ENCODE peak calls at places on chromosome 1, in six cellular contexts. C is activated CD8-positive, alpha-beta memory T cell treated with anti-CD3 and anti-CD28 coated beads for 4 hours; R is PC-3; Z is endothelial cell; I is kidney glomerular epithelial cell; Y is HT1080. W is an unnamed sample.

GRCh38 chr1:40495315-40495903 is 13.2 kb upstream of the EXO5 start:
- DNase-seq in C (no peak), Y (no peak), I (no peak), R (no peak), Z (no peak), W (no peak)

GRCh38 chr1:1841575-1841991 is 49.3 kb downstream of the GNB1 start:
- DNase-seq in I (no peak), C (no peak), Z (no peak), R (no peak), Y (no peak), W (no peak)

GRCh38 chr1:63463248-63463647 is 59.8 kb downstream of the ITGB3BP start:
- DNase-seq in R (peak), C (no peak), Y (peak), Z (no peak), I (no peak), W (no peak)

GRCh38 chr1:60068393-60069045 is 5.1 kb downstream of the C1orf87 start:
- DNase-seq in Y (no peak), I (no peak), R (no peak), Z (no peak), C (no peak), W (no peak)

GRCh38 chr1:222754386-222755139 is 17.6 kb downstream of the FAM177B start:
- DNase-seq in Y (peak), Z (no peak), R (peak), I (peak), C (no peak), W (no peak)

GRCh38 chr1:37120279-37120678 is 86.0 kb upstream of the GRIK3 start:
- DNase-seq in Y (no peak), R (no peak), C (no peak), I (no peak), Z (no peak), W (no peak)

GRCh38 chr1:17140279-17140678 is 21.0 kb upstream of the PADI2 start:
- DNase-seq in Y (no peak), Z (no peak), I (no peak), C (no peak), R (no peak), W (no peak)

GRCh38 chr1:21524686-21525339 is 15.6 kb downstream of the ALPL start:
- DNase-seq in Y (no peak), R (no peak), C (no peak), I (no peak), Z (peak), W (no peak)

GRCh38 chr1:43232071-43232470 is 37.7 kb upstream of the TMEM125 start:
- DNase-seq in I (peak), R (peak), Y (peak), Z (no peak), C (no peak), W (no peak)

GRCh38 chr1:211944733-211945500 is 90.4 kb downstream of the INTS7 start:
- DNase-seq in Z (peak), R (peak), Y (peak), I (peak), C (no peak), W (no peak)